ENCODE peak calls at places on chromosomes 11 and 22, in seven cellular contexts. S is psoas muscle, L is astrocyte of the cerebellum, T is progenitor cell of endocrine pancreas, E is foreskin fibroblast, M is heart left ventricle, F is dorsolateral prefrontal cortex. K is an unnamed sample.

GRCh38 chr11:62116458-62116857 is 7.4 kb upstream of the INCENP start:
- DNase-seq in S (no peak), L (no peak), T (no peak), E (no peak), M (no peak), F (no peak), K (no peak)

GRCh38 chr22:49208768-49209252 is 618.9 kb downstream of the BRD1 start:
- DNase-seq in S (no peak), L (no peak), T (peak), E (no peak), M (peak), F (no peak), K (no peak)

GRCh38 chr11:65477271-65478029 is 21.4 kb upstream of the MALAT1 start:
- DNase-seq in S (peak), L (no peak), T (peak), E (peak), M (peak), F (peak), K (peak)

GRCh38 chr11:110758012-110758411 is 45.8 kb upstream of the ARHGAP20 start:
- DNase-seq in S (no peak), L (no peak), T (no peak), E (peak), M (no peak), F (no peak), K (no peak)

GRCh38 chr22:28674121-28674563 is 5.5 kb downstream of the TTC28 start:
- DNase-seq in S (no peak), L (peak), T (no peak), E (peak), M (no peak), F (no peak), K (no peak)

GRCh38 chr11:62435741-62436485 is 17.1 kb downstream of the SCGB1A1 start:
- DNase-seq in S (no peak), L (no peak), T (no peak), E (no peak), M (no peak), F (no peak), K (no peak)

GRCh38 chr11:69495441-69496201 is 14.2 kb downstream of the LINC01488 start:
- DNase-seq in S (peak), L (no peak), T (no peak), E (no peak), M (no peak), F (no peak), K (peak)

GRCh38 chr11:106880121-106880520 is 138.2 kb downstream of the GUCY1A2 start:
- DNase-seq in S (no peak), L (no peak), T (no peak), E (no peak), M (no peak), F (no peak), K (no peak)

GRCh38 chr22:36347094-36347493 is 40.7 kb downstream of the MYH9 start:
- DNase-seq in S (no peak), L (no peak), T (no peak), E (peak), M (no peak), F (no peak), K (no peak)

GRCh38 chr22:45254789-45255261 is 14.1 kb upstream of the KIAA0930 start:
- DNase-seq in S (no peak), L (no peak), T (no peak), E (no peak), M (no peak), F (no peak), K (no peak)

GRCh38 chr22:45254388-45254787 is 13.7 kb upstream of the KIAA0930 start:
- DNase-seq in S (no peak), L (no peak), T (no peak), E (no peak), M (no peak), F (no peak), K (no peak)

GRCh38 chr22:45248832-45249561 is 8.3 kb upstream of the KIAA0930 start:
- DNase-seq in S (no peak), L (no peak), T (no peak), E (no peak), M (no peak), F (no peak), K (no peak)

GRCh38 chr22:45253039-45253641 is 12.4 kb upstream of the KIAA0930 start:
- DNase-seq in S (no peak), L (no peak), T (no peak), E (no peak), M (no peak), F (no peak), K (no peak)

GRCh38 chr22:45251828-45252227 is 11.1 kb upstream of the KIAA0930 start:
- DNase-seq in S (no peak), L (no peak), T (no peak), E (no peak), M (no peak), F (no peak), K (no peak)
- TF ChIP-seq CTCF in S (no peak), L (no peak), T (no peak), E (no peak), M (no peak), F (no peak), K (no peak)

GRCh38 chr11:63998558-63999348 is 12.5 kb downstream of the OTUB1 start:
- DNase-seq in S (no peak), L (no peak), T (no peak), E (no peak), M (no peak), F (no peak), K (peak)
- TF ChIP-seq CTCF in S (no peak), L (no peak), T (no peak), E (no peak), M (no peak), F (no peak), K (no peak)

GRCh38 chr11:68021167-68021787 is 9.2 kb upstream of the NDUFS8 start:
- DNase-seq in S (no peak), L (no peak), T (no peak), E (peak), M (no peak), F (no peak), K (no peak)
- TF ChIP-seq CTCF in S (peak), L (peak), T (peak), E (no peak), M (no peak), F (no peak), K (no peak)

DNA sequence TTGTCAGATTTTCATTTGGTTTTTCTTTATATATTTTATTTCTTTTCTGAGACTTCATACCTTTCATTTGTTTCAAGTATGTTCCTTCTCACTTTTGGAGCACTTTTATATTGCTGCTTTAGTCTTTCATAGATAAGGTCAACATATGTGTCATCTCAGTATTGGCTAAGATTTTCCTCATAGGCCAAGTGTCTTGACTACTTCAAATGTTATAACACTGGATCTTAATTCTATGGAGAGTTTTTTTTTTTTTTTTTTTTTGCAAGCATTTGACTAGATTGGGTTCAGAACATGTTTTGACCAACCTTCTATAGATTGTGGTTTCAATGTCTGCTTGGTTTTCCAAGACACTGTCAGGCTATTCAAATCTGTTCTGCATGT is 69.0 kb upstream of the NARS2 start:
- DNase-seq in S (no peak), L (no peak), T (no peak), E (no peak), M (no peak), F (no peak), K (no peak)
- TF ChIP-seq CTCF in S (no peak), L (no peak), T (no peak), E (no peak), M (no peak), F (no peak), K (no peak)

DNA sequence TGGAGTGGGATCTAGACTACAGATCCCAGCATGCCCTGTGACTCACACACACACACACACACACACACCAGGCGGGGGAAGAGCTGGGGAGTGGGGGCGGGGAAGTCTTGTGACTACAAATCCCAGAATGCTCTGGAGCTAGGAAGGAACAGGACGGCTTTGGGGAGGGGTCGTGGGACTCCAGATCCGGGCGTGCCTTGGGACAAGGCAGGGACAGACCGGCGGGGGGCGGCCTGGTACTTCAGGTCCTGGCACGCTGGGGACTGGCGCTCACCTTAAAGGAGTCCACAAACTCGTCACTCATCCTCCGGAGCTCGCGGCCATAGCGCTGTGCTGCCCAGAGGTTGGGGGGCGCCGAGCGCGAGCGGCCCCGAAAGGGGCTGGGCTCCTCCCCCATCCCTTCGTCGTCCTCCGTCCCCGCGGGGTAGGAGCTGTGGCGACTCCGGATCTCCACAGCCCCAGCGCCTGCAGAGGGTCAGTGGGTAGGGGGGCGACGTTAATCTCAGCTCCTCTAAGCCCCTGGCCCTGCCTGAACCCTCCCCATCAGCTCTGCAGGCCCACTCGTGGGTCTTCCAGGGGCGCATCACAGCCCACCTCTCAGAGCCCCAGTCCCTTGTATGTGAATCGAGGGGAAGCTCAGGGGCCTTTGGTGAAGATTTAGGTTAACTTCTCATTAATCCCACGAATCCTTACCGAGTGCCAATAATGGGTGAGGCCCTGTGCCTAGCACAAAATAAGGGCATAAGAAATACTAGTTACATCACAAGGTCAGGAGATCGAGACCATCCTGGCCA is 12.9 kb downstream of the BAD start:
- DNase-seq in S (peak), L (peak), T (peak), E (peak), M (peak), F (peak), K (peak)
- TF ChIP-seq CTCF in S (no peak), L (no peak), T (peak), E (no peak), M (peak), F (peak), K (no peak)

DNA sequence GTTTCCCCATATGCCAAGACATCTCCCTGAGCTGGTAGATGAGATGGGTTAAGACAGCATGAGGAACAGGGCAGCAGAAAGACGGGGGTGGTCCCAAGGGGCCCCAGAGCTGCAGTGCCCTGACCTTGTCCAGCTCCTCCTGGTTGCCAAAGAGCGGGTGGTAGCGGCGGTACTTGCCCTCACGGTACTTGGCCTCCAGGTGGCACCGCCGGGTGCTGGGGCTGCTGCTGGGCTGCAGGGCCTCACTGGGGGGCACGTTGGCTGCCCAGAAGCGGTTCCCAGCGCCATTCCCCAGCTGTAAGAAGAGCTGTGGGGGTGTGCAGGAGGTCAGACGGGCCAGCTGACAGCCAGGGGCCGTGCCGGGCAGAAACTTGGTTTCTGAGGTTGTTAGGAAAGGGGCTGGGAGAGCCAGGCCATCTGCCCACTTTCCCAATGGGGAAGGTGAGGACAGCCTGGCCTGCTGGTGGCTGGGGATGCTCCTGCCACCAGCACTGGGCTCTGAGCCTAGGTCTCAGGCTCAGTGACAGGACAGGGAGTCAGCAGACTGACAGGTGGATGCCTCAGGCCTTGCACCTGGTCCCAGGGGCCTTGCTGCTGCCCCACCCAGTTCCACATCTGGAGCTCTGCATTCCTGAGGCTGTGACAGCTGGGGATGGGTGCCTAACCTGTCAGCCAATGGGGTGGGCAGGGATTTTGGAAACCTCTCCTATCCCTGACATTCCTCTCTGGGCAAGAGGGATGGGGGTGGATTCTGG is 30.0 kb upstream of the PDE2A start:
- DNase-seq in S (no peak), L (no peak), T (no peak), E (peak), M (no peak), F (no peak), K (no peak)
- TF ChIP-seq CTCF in S (no peak), L (peak), T (no peak), E (no peak), M (no peak), F (no peak), K (no peak)

K was measured in glutamatergic neuron.